ENCODE peak calls at places on chromosomes 2 and 18, in four cellular contexts. U is stomach, C is K562, H is retinal pigment epithelial cell. R is an unnamed sample.
A peak's percentile ranks its signal among the peaks of the same experiment; 100 is the strongest.

GRCh38 chr18:62578980-62579511 is 56.2 kb downstream of the ZCCHC2 start:
- DNase-seq in U (no peak), C (no peak), H (no peak), R (no peak)

GRCh38 chr2:134177351-134177931 is 76.4 kb upstream of the MGAT5 start:
- DNase-seq in U (peak; percentile 54), C (no peak), H (no peak), R (peak; percentile 16)

GRCh38 chr2:230968921-230969672 is 26.8 kb upstream of the SPATA3 start:
- DNase-seq in U (no peak), C (no peak), H (no peak), R (no peak)

GRCh38 chr2:161239416-161240109 is 68.7 kb upstream of the PSMD14 start:
- DNase-seq in U (no peak), C (no peak), H (no peak), R (no peak)

GRCh38 chr2:153601812-153602211 is 123.2 kb upstream of the RPRM start:
- DNase-seq in U (no peak), C (no peak), H (peak; percentile 52), R (no peak)

GRCh38 chr2:212863185-212863588 is 288.2 kb downstream of the IKZF2 start:
- DNase-seq in U (peak; percentile 33), C (peak; percentile 23), H (no peak), R (no peak)

GRCh38 chr2:70461414-70461813 is 92.2 kb downstream of the TGFA start:
- DNase-seq in U (no peak), C (no peak), H (no peak), R (peak; percentile 4)

GRCh38 chr2:170165129-170165528 is 12.8 kb upstream of the MYO3B start:
- DNase-seq in U (no peak), C (no peak), H (no peak), R (no peak)

GRCh38 chr2:227629435-227629834 is 12.1 kb downstream of the SCYGR4 start:
- DNase-seq in U (no peak), C (no peak), H (no peak), R (no peak)

GRCh38 chr2:223099561-223099960 is 47.6 kb downstream of the KCNE4 start:
- DNase-seq in U (no peak), C (no peak), H (no peak), R (no peak)

GRCh38 chr2:236638707-236639106 is 69.1 kb downstream of the ACKR3 start:
- DNase-seq in U (peak; percentile 18), C (no peak), H (no peak), R (no peak)

GRCh38 chr2:17051558-17051957 is 385.9 kb upstream of the CYRIA start:
- DNase-seq in U (no peak), C (no peak), H (no peak), R (no peak)

GRCh38 chr2:217691920-217692666 is 310.7 kb downstream of the TNS1 start:
- DNase-seq in U (no peak), C (no peak), H (no peak), R (peak; percentile 23)

GRCh38 chr2:216676630-216677029 is 18.7 kb downstream of the IGFBP5 start:
- DNase-seq in U (no peak), C (no peak), H (no peak), R (no peak)

GRCh38 chr2:223779877-223780276 is 57.5 kb downstream of the AP1S3 start:
- DNase-seq in U (no peak), C (peak; percentile 52), H (no peak), R (peak; percentile 33)

GRCh38 chr18:24033644-24034412 is 19.3 kb downstream of the TTC39C start:
- DNase-seq in U (no peak), C (no peak), H (no peak), R (no peak)

GRCh38 chr2:233479616-233480489 is 86.7 kb downstream of the USP40 start:
- DNase-seq in U (no peak), C (no peak), H (no peak), R (no peak)

GRCh38 chr2:159922563-159922962 is 124.6 kb upstream of the CD302 start:
- DNase-seq in U (no peak), C (no peak), H (no peak), R (no peak)

GRCh38 chr2:212777020-212777491 is 238.5 kb upstream of the ERBB4 start:
- DNase-seq in U (no peak), C (peak; percentile 3), H (peak; percentile 13), R (peak; percentile 50)

GRCh38 chr2:55338268-55338667 is 69.2 kb upstream of the MTIF2 start:
- DNase-seq in U (no peak), C (no peak), H (no peak), R (no peak)

GRCh38 chr2:187959821-187960220 is 331.9 kb upstream of the GULP1 start:
- DNase-seq in U (no peak), C (no peak), H (no peak), R (no peak)

GRCh38 chr2:107811376-107811775 is 15.3 kb upstream of the RGPD4 start:
- DNase-seq in U (no peak), C (no peak), H (no peak), R (no peak)

DNA sequence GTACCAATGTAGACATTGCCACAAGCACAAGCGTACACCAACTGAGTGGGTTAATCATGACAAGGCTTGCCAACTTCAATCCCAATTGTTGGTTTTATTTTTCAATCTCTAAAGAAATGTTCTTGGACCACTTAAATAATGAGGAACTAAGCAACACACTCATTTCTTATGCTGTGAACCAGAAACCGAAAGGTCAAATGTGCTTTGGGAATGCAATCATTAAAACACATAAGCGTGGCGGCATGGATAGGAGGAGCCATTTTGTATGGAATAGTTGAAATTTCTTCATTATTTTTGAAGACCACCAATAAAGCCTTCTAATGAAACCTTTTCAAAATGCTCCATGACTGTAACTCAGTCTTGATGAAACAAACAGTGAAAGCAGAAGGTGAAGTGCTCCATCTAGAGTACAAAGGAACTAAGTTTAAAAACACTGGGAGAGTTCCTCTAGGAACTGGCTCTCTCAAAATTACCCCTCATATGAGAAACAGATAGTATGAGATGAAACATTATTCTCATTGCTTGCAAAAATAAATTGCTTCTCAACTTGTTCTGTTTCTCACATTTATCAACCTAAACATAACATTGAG is 113.2 kb upstream of the CHST9 start:
- DNase-seq in U (no peak), C (no peak), H (no peak), R (no peak)
- TF ChIP-seq CTCF in U (no peak), C (no peak), H (peak; percentile 42), R (no peak)

DNA sequence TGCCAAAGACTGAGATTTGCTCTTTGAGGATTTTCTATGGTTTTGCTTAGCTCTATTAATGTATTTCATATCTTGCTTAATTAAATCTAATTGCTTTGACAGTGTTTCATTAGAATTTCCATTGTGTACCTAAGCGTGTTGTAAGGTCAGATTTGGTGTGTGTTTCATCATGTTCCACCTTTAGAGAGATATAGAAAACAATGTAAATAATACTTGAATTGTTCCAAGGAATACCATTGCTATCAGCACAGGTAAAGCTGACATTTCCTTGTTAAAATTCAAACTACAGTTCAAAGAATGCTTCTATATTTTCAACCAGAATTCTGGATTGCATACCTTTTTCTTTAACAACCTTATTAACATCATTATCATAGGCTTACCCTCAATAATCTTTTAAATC is 188.2 kb upstream of the PKDCC start:
- DNase-seq in U (no peak), C (no peak), H (no peak), R (no peak)
- TF ChIP-seq CTCF in U (no peak), C (no peak), H (no peak), R (no peak)

GRCh38 chr18:34354351-34354750 is 129.6 kb upstream of the NOL4 start:
- DNase-seq in U (no peak), C (no peak), H (no peak), R (no peak)

GRCh38 chr18:34357944-34358580 is 133.3 kb upstream of the NOL4 start:
- DNase-seq in U (no peak), C (no peak), H (no peak), R (no peak)

GRCh38 chr18:34350778-34351177 is 126.1 kb upstream of the NOL4 start:
- DNase-seq in U (no peak), C (no peak), H (no peak), R (no peak)

GRCh38 chr18:34352385-34353163 is 127.9 kb upstream of the NOL4 start:
- DNase-seq in U (no peak), C (no peak), H (no peak), R (no peak)
- TF ChIP-seq CTCF in U (peak; percentile 10), C (no peak), H (peak; percentile 53), R (no peak)

DNA sequence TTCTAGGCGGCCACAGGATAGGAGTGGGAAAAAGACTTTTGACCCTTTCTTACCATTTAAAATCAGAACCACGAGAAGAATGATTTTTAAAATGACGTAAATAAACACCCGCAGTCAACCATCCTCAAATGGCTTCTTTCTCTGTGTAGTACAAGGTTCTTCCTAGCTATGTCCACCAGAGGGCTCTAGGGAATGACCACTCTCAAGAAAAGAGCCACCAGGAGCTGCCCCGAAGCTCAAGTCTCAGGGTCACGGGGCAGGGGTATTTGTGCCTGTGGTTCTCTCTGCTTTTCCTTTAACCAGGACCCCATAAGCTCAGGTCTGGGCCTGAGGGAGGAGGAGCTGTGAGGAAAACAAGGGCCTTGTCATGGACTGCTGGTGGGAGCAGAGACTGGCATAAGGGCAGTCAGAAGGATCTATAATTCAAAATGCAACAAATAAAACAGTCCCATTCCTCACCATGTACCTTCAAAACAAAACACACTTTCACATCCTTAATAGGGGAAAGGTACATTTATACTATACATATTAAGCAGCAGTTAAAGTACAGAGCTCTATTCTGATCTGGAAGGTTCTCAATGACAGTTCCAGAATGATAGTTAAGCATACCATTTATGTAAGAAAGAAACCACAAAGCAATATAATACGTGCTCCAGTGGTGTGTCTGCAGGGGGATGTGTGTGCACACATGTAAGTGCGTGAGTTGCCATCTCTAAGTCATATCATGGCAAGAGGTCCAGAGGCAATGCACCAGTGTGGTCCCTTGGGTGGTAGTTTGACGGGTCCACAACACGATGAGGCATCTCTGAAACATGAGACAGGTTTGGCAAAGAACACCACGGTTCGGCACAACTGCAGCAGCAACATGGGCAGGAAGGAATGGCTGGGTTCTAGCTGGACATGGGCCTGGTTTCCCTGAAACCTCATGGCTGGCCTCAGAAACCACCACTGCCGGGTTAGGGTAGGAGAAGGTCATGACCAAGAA is 18.6 kb downstream of the LYPD1 start:
- DNase-seq in U (no peak), C (peak; percentile 11), H (no peak), R (peak; percentile 51)
- TF ChIP-seq CTCF in U (no peak), C (no peak), H (peak; percentile 89), R (peak; percentile 90)

GRCh38 chr2:120026890-120027289 is 14.0 kb downstream of the EPB41L5 start:
- DNase-seq in U (no peak), C (no peak), H (no peak), R (no peak)
- TF ChIP-seq CTCF in U (no peak), C (no peak), H (peak; percentile 21), R (peak; percentile 62)

GRCh38 chr18:27948981-27949380 is 227.9 kb downstream of the CDH2 start:
- DNase-seq in U (no peak), C (no peak), H (no peak), R (no peak)
- TF ChIP-seq CTCF in U (no peak), C (no peak), H (no peak), R (no peak)

DNA sequence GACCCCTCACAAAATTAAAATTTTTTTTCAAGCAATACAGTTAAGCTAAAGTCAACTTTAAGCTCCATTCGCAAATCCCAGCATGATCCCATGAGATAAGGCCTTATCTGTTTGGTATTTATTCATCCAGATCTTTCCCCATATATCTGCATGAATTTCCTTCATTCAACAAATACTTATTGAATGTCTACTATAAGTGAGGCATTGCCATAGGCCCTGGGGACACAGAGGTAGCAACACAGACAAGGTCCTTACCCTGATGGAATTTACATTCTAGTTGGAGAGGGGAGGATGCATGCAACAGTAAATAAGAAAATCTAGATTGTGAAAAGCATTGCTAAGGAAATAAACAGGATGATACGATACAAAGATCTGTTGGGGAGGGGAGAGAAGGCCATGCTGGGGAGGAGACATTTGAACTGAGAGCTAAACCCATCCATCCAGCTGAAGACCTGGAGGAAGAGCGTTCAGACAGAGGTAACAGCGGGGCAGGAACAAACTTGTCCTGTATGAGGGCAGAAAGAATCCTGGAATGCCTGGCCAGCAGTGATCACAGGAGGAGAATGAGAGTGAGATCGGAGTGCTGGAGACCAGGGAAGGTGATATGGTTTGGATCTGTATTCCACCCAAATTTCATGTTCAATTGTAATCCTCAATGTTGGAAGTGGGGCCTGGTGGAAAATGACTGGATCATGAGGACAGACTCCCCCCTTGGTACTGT is 71.6 kb downstream of the SDC1 start:
- DNase-seq in U (no peak), C (no peak), H (no peak), R (no peak)
- TF ChIP-seq CTCF in U (no peak), C (no peak), H (no peak), R (no peak)